ENCODE peak calls at places on chromosomes 3 and 15, in four cellular contexts. X is fibroblast of lung, J is mammary epithelial cell, Z is kidney. P is an unnamed sample.

GRCh38 chr3:16300881-16301359 is 35.9 kb downstream of the OXNAD1 start:
- DNase-seq in Z (no peak), J (no peak), X (no peak), P (no peak)

GRCh38 chr3:82654708-82655107 is 893.3 kb upstream of the GBE1 start:
- DNase-seq in J (no peak), X (no peak), Z (no peak), P (no peak)

GRCh38 chr15:59918994-59919951 is 84.8 kb upstream of the FOXB1 start:
- DNase-seq in Z (no peak), J (peak), X (no peak), P (no peak)

GRCh38 chr3:39128951-39129350 is 21.5 kb downstream of the TTC21A start:
- DNase-seq in J (no peak), X (no peak), Z (peak), P (no peak)

GRCh38 chr3:39101022-39101689 is 6.3 kb downstream of the GORASP1 start:
- DNase-seq in X (peak), Z (no peak), J (peak), P (peak)

GRCh38 chr3:161273589-161274218 is 52.6 kb downstream of the NMD3 start:
- DNase-seq in Z (no peak), X (peak), J (no peak), P (peak)

GRCh38 chr3:148600902-148601765 is 96.6 kb upstream of the AGTR1 start:
- DNase-seq in Z (no peak), X (no peak), J (no peak), P (no peak)

GRCh38 chr3:39216176-39216790 is 23.9 kb upstream of the XIRP1 start:
- DNase-seq in X (no peak), Z (no peak), J (no peak), P (peak)

GRCh38 chr3:120093923-120094775 is at the start of gene GSK3B:
- DNase-seq in X (no peak), J (peak), Z (peak), P (peak)

GRCh38 chr15:40244961-40245523 is 6.2 kb downstream of the PAK6 start:
- DNase-seq in X (no peak), Z (no peak), J (peak), P (no peak)

GRCh38 chr3:3707858-3708768 is 91.1 kb upstream of the LRRN1 start:
- DNase-seq in J (peak), X (no peak), Z (no peak), P (no peak)

GRCh38 chr15:54388746-54389145 is 410.5 kb downstream of the UNC13C start:
- DNase-seq in X (no peak), Z (no peak), J (no peak), P (no peak)

DNA sequence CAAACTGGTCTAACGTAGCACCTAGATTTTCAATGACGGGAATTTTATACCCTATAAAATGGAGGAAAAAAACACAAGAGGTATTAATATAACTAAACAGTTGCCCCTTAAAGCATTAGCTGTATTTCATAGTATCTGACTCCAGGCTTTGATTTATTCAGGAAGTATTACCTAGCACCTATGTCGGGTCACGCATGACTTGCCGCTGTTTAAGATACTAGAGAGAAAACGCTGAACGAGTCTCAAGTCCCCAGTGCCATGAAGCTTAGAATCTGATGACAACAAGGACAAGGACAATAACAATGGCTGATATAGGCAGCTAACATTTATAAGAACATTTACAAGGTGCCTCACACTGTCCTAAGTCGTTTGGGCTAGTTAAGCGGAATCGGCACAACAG is 1.9 kb downstream of the SNRPA1 start:
- DNase-seq in J (no peak), Z (no peak), X (no peak), P (peak)
- H3K9ac ChIP-seq in J (no peak), Z (no peak), X (no peak), P (peak)

GRCh38 chr15:69116391-69116790 is 44.0 kb upstream of the GLCE start:
- DNase-seq in X (no peak), Z (no peak), J (no peak), P (no peak)

GRCh38 chr15:69119692-69120395 is 40.6 kb upstream of the GLCE start:
- DNase-seq in Z (no peak), X (no peak), J (no peak), P (no peak)

GRCh38 chr15:69118089-69118488 is 42.3 kb upstream of the GLCE start:
- DNase-seq in J (no peak), Z (no peak), X (no peak), P (no peak)

GRCh38 chr15:69119016-69119415 is 41.4 kb upstream of the GLCE start:
- DNase-seq in X (no peak), J (no peak), Z (no peak), P (no peak)

GRCh38 chr15:69117431-69117841 is 43.0 kb upstream of the GLCE start:
- DNase-seq in Z (no peak), J (peak), X (no peak), P (no peak)
- H3K9ac ChIP-seq in Z (no peak), J (no peak), X (no peak), P (no peak)

GRCh38 chr3:113274959-113275556 is 63.7 kb downstream of the BOC start:
- DNase-seq in X (no peak), J (no peak), Z (peak), P (no peak)

GRCh38 chr3:113275876-113276580 is 64.7 kb downstream of the BOC start:
- DNase-seq in Z (peak), X (peak), J (peak), P (peak)

GRCh38 chr3:113277886-113278598 is 66.7 kb downstream of the BOC start:
- DNase-seq in Z (peak), X (no peak), J (no peak), P (peak)

GRCh38 chr3:113277414-113277813 is 66.1 kb downstream of the BOC start:
- DNase-seq in J (no peak), Z (peak), X (no peak), P (peak)

GRCh38 chr3:113276581-113277080 is 65.3 kb downstream of the BOC start:
- DNase-seq in J (no peak), X (no peak), Z (peak), P (no peak)
- H3K9ac ChIP-seq in J (peak), X (peak), Z (no peak), P (peak)

DNA sequence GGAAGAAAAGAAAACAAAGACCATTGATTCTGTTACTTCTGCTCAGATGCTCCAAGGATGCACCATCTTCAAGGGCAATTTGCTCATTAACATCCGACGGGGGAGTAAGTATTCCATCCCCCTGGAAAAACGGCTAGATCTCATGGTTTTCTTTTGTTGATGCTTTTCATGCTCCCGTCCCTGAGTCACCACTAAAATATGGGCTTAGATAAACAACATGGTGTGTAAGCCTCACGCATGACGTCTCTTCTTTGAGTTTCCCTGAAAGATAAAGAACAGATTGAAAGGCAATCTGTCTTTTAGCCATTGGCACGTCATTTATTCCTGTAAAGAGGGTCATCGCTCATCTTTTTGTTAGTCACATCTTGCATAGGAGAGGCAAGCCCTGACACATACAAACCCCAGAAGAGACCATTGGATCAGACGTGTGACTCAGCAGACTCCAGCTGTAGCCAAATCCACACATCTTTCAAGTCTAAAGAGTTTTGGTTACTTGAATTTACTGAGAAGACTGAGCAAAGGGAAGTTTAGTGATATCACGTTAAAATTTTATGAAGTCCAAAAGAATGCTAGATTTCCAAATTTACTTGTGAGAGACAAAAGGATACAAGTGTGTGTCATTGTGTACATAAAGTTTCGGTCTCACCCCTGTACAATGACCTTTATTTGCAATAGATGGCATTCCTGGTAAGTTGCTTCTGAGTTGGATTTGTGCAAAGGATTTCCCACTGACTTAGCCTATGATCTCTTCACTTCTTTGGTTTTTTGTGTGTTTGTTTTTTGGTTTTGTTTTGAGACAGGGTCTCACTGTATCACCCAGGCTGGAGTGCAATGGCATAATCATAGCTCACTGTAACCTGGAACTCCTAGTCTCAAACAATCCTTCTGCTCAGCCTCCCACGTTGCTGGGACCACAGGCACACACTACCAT is 110.5 kb downstream of the PGPEP1L start:
- DNase-seq in J (peak), X (peak), Z (no peak), P (no peak)
- H3K9ac ChIP-seq in J (peak), X (peak), Z (no peak), P (no peak)

GRCh38 chr15:65384505-65384894 is 6.7 kb upstream of the IGDCC3 start:
- DNase-seq in Z (no peak), J (no peak), X (no peak), P (no peak)

GRCh38 chr15:65383991-65384390 is 6.2 kb upstream of the IGDCC3 start:
- DNase-seq in J (no peak), Z (no peak), X (no peak), P (no peak)

GRCh38 chr15:65385868-65386253 is 8.1 kb upstream of the IGDCC3 start:
- DNase-seq in Z (no peak), X (no peak), J (no peak), P (no peak)

GRCh38 chr15:65386376-65386775 is 8.6 kb upstream of the IGDCC3 start:
- DNase-seq in X (no peak), J (no peak), Z (peak), P (no peak)

DNA sequence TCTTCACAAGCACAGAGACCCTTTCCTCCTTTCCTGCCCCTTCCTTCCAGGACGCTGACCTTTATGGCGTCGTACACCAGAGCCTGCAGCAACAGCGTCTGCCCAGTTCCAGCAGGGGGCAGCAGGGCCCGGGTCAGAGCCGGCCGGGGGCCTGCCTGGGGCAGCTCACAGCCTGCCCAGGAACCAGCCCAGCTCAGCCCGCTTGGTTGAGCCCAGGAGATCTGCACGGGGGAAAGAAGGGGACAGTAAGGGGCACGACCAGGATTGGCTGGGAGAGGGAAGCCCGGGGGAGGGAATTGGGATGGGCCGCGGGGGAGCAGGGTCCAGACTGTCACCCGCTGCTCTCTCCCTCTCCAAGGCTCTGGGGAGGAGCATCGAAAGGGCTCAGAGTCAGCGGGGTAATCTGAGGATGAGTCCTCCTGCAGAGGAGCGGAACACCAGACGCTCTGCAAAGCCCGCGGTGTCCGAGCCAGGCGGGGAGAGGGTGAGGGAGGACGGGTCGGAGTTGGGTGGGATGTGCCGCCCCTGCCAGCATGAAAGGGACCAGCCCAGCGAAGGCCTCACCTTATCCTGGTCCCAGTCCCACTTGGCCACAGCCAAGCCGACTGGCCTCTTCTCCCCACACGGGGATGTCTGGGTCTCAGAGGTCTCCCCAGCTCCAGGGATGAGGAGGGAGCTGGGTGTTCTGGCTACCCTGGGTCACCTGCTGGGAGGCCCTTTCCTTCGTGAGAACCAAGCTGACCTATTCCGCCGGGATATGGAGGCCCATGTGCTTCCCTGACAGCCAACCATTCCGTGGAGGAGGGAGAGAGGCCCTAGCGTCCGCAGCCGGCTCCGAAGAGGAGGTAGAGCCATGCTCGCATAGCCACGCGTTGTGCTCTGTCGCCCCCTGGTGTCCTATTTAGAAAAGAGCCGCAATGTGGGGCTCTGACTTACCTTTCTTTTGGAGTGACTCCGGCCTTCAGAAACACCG is 7.4 kb upstream of the IGDCC3 start:
- DNase-seq in Z (peak), J (peak), X (peak), P (peak)
- H3K9ac ChIP-seq in Z (peak), J (no peak), X (no peak), P (peak)

DNA sequence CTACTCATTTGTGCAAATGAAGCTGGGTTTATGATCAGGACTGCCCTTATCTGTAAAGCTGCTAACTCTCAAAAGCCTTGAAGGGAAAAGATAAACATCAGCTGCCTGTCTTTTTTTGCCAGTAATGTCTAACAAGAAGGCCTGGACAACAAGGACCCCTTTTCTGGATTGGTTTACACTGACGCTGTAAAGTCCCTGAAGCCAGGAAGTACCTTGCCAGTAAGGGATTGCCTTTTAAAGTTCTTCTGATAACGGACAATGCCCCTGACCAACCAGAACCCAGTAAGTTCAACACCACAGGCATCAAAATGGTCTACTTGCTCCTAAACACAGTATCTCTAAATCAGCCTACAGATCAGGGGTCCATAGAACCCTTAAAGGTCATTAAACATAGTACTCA is 178.0 kb downstream of the PCCB start:
- DNase-seq in J (no peak), Z (no peak), X (no peak), P (no peak)
- H3K9ac ChIP-seq in J (no peak), Z (no peak), X (no peak), P (no peak)

GRCh38 chr3:29186982-29187718 is 93.7 kb upstream of the RBMS3 start:
- DNase-seq in X (peak), J (peak), Z (no peak), P (no peak)
- H3K9ac ChIP-seq in X (no peak), J (no peak), Z (no peak), P (no peak)

DNA sequence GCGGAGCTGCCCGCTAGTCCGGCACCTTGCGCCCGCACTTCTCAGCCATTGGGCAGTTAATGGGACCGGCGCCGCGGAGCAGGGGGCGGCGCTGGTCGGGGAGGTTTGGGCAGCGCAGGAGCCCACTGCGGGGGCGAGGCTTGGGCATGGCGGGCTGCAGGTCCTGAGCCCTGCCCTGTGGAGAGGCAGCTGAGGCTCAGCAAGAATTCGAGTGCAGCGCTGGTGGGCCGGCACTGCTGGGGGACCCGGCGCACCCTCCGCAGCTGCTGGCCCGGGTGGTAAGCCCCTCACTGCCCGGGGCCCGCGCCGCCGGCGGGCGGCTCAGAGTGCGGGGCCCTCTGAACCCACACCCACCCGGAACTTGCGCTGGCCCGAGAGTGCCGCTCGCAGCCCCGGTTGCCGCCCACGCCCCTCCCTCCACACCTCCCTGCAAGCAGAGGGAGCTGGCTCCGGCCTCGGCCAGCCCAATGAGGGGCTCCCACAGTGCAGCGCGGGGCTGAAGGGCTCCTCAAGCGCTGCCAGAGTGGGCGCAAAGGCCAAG is 835.0 kb downstream of the TBL1XR1 start:
- DNase-seq in Z (peak), X (no peak), J (no peak), P (no peak)
- H3K9ac ChIP-seq in Z (no peak), X (no peak), J (no peak), P (no peak)

DNA sequence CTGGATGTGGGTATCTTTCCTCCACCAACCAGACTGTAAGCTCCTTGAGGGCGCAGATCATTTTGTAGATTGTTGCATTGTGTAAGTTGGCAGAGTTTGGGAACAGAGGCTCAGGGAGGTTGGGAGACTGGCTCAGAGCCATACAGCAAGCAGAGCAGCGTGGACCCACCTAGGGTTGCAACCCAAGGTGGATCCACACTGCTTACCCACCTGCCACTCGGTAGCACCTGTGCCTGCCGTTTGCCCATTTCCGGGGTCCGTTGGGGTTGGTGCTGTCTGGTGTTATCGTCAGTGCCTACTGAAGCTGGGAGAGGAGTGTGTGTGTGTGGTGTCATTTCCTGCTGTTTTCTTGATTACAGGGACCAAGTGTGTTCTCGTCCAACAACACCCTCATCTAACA is 19.0 kb downstream of the SMAD6 start:
- DNase-seq in Z (peak), J (no peak), X (no peak), P (no peak)
- H3K9ac ChIP-seq in Z (no peak), J (no peak), X (no peak), P (no peak)

GRCh38 chr15:74373731-74374647 is 6.5 kb upstream of the CYP11A1 start:
- DNase-seq in Z (peak), X (peak), J (peak), P (peak)

GRCh38 chr15:74370471-74370870 is 3.0 kb upstream of the CYP11A1 start:
- DNase-seq in J (no peak), Z (no peak), X (no peak), P (no peak)

GRCh38 chr15:74374648-74375302 is 7.3 kb upstream of the CYP11A1 start:
- DNase-seq in J (no peak), X (no peak), Z (peak), P (no peak)

GRCh38 chr15:74375303-74375693 is 7.9 kb upstream of the CYP11A1 start:
- DNase-seq in Z (peak), J (peak), X (peak), P (peak)

DNA sequence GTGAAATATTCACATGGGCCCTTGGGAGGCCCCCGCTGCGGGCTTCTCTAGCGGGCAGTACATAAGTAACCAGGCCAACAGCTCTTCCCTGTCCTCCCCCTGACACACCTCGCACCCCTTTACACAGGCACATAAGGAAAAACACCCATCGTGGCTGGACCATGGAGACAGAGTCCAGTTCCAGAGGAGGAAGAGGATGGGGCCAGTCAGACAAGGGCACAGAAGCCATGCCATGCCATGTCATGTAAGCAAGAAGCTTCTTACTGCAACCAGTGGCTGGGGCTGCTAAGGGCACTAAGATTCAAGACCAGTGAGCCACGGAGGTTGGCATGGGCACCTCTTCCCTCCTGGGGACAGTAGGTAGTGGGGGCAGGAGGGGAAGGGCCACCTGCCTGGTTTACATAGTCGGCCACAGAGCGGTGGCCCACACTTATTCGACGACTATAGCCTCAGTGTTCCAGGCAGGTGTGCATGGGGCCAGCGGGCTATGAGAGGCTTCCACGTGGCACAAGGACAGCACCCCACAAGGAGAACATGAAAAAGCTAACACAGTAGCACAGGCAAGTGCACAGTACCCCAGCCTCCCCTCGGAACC is 5.7 kb upstream of the CYP11A1 start:
- DNase-seq in Z (no peak), X (no peak), J (no peak), P (no peak)
- H3K9ac ChIP-seq in Z (no peak), X (no peak), J (no peak), P (peak)

P was measured in Karpas-422.